ENCODE peak calls at places on chromosomes 2 and 18, in four cellular contexts. X is cardiac muscle cell, L is OCI-LY7, R is lower lobe of right lung. U is an unnamed sample.

GRCh38 chr2:54456526-54457325 is 599 bp downstream of the SPTBN1 start:
- DNase-seq in X (peak; percentile 69), L (peak; percentile 47), R (peak; percentile 50), U (peak; percentile 73)

GRCh38 chr2:47776621-47777020 is 6.3 kb upstream of the MSH6 start:
- DNase-seq in X (no peak), L (no peak), R (no peak), U (no peak)

GRCh38 chr2:218272531-218273212 is 2.4 kb downstream of the PNKD start:
- DNase-seq in X (peak; percentile 83), L (peak; percentile 91), R (peak; percentile 91), U (peak; percentile 86)

GRCh38 chr18:63098014-63098981 is 221.3 kb downstream of the BCL2 start:
- DNase-seq in X (no peak), L (peak; percentile 5), R (no peak), U (no peak)

GRCh38 chr18:7844017-7844416 is 276.9 kb downstream of the PTPRM start:
- DNase-seq in X (no peak), L (no peak), R (no peak), U (no peak)

GRCh38 chr2:68925298-68925885 is 27.3 kb downstream of the GKN2 start:
- DNase-seq in X (peak; percentile 75), L (peak; percentile 79), R (no peak), U (no peak)

GRCh38 chr18:21897811-21898210 is 157.2 kb downstream of the MIB1 start:
- DNase-seq in X (peak; percentile 84), L (peak; percentile 55), R (no peak), U (peak; percentile 50)

GRCh38 chr2:98084869-98085238 is 2.1 kb upstream of the VWA3B start:
- DNase-seq in X (no peak), L (no peak), R (no peak), U (no peak)

GRCh38 chr2:102660574-102660973 is 41.2 kb downstream of the SLC9A2 start:
- DNase-seq in X (no peak), L (no peak), R (no peak), U (no peak)

GRCh38 chr2:43216629-43217028 is 9.8 kb downstream of the ZFP36L2 start:
- DNase-seq in X (no peak), L (no peak), R (peak; percentile 28), U (no peak)

GRCh38 chr2:20514596-20515269 is 67.9 kb downstream of the RHOB start:
- DNase-seq in X (no peak), L (no peak), R (no peak), U (no peak)

GRCh38 chr2:241020629-241021190 is 22.3 kb downstream of the SNED1 start:
- DNase-seq in X (no peak), L (no peak), R (no peak), U (no peak)

GRCh38 chr18:70330887-70331286 is 42.0 kb downstream of the SOCS6 start:
- DNase-seq in X (no peak), L (no peak), R (no peak), U (no peak)

GRCh38 chr2:239639366-239640185 is 238.8 kb upstream of the HDAC4 start:
- DNase-seq in X (no peak), L (no peak), R (no peak), U (no peak)

GRCh38 chr18:44792456-44793080 is 111.9 kb downstream of the SETBP1 start:
- DNase-seq in X (peak; percentile 71), L (no peak), R (no peak), U (no peak)

DNA sequence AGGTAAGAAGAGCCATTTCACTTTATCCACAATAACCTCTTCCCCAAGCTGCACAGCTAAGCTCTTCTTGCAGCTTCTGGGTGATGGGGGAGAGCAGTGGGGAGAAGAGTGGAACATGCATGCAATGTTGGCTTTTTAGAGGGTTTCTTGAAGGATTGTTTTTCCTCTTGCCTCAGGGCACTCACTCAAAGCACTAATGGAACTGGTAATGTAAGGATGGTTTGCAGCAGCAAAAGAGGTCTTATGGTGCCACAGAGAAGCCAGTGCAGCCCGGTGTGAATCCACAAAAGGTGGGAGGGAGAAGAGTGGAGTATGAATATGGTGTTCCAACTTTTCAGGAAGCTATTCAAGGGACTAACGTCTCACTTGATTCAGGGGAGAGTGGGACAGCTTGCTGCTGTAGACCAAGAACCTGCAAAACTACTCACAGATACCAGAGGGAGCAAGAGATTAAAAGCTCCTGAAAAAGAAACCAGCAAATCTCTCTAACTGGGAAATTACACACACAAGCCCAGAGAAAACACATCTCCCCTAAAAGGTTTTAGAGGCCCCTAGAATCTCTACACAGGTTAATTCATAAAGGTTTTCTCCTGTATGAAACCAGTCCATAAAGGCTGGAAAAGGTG is 116.4 kb downstream of the CHN1 start:
- DNase-seq in X (peak; percentile 24), L (no peak), R (no peak), U (no peak)
- TF ChIP-seq CTCF in X (no peak), L (no peak), R (no peak), U (no peak)

GRCh38 chr2:201680743-201681142 is 17.7 kb downstream of the MPP4 start:
- DNase-seq in X (peak; percentile 2), L (peak; percentile 26), R (no peak), U (peak; percentile 37)
- TF ChIP-seq CTCF in X (peak; percentile 48), L (peak; percentile 81), R (peak; percentile 23), U (peak; percentile 29)

GRCh38 chr2:215553946-215554345 is 118.1 kb upstream of the FN1 start:
- DNase-seq in X (no peak), L (peak; percentile 2), R (no peak), U (no peak)
- TF ChIP-seq CTCF in X (no peak), L (peak; percentile 71), R (no peak), U (no peak)

GRCh38 chr2:7809640-7810039 is 872.2 kb upstream of the ID2 start:
- DNase-seq in X (no peak), L (peak; percentile 20), R (no peak), U (no peak)
- TF ChIP-seq CTCF in X (no peak), L (peak; percentile 62), R (no peak), U (no peak)

DNA sequence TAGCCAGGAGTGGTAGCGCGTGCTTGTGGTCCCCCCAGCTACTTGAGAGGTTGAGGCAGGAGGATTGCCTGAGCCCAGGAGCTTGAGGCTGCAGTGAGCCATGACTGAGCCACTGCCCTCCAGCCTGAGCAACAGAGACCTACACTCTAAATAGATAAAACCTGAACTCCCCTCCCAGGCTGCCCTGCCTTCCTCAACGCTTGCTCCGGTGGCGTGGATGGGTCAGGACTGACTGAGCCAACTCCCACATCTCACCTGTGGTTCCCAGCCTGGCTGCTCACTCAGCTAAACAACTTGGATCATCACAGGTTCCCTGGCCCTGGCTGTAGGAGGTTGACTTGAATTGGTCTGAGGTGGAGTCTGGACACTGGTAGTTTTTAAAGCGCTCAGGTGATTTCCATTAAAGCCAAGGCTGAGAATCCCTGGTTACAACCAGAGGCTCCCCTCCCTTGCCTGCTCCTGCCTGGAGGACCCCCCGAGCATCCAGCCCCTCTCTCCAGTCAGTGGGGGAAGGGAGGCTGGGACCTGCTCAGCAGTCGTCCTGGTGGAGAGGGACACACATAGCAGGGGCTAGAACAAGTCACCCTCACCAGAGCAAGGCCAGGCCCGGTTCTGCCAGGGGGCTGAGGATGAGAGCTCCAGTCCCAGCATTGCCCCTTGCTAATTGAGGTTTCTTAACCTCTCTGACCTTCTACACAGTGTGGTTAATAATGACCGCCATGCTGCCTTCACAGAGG is 47.0 kb upstream of the TAF1B start:
- DNase-seq in X (peak; percentile 40), L (no peak), R (no peak), U (no peak)
- TF ChIP-seq CTCF in X (no peak), L (no peak), R (no peak), U (peak; percentile 31)

GRCh38 chr18:3016584-3017292 is 3.8 kb upstream of the LPIN2 start:
- DNase-seq in X (no peak), L (peak; percentile 66), R (no peak), U (no peak)
- TF ChIP-seq CTCF in X (no peak), L (no peak), R (no peak), U (no peak)

GRCh38 chr18:74222710-74223497 is 68.9 kb downstream of the CYB5A start:
- DNase-seq in X (no peak), L (no peak), R (no peak), U (no peak)
- TF ChIP-seq CTCF in X (no peak), L (no peak), R (no peak), U (no peak)

GRCh38 chr2:63861220-63861822 is 19.6 kb downstream of the UGP2 start:
- DNase-seq in X (peak; percentile 57), L (peak; percentile 80), R (no peak), U (peak; percentile 47)
- TF ChIP-seq CTCF in X (peak; percentile 50), L (peak; percentile 87), R (peak; percentile 57), U (peak; percentile 59)

DNA sequence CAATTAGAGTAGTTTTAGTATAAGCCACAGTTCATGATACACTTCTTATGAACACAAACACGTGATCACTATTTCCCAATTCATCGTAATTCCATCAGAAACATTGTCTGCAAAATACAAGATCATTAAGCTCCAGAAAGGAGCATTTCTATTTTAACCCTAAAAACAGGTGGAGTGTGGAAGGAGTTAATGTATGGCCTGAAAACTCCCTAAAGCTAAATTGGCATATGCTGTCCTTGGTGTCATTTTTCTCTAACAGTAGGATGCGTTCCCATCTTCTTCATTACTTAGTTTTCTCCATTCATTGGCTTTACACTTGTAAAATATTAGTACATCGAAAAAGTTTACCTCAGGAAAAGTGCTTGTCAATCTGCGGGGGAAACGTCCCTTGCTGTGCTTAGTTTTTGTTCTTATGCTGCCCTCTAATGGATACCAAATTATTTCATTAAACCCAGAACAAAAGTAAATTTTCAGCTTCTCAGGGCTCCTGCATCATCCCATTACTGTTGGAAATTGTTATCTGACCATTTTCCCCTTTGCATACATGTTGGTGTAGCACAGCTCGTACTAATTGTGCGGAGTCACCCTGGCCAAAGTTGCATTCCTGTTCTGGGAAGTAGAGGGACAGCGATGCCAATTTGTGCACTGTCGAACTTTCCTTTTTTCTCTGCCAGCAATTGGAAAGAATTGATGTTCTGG is 153.4 kb downstream of the GPD2 start:
- DNase-seq in X (peak; percentile 44), L (peak; percentile 35), R (no peak), U (no peak)
- TF ChIP-seq CTCF in X (peak; percentile 56), L (peak; percentile 77), R (peak; percentile 49), U (peak; percentile 48)

U was measured in glutamatergic neuron.